ENCODE peak calls at places on chromosome 1, in ten cellular contexts. One of them, this sample, is unnamed.

GRCh38 chr1:155079487-155080249 is 1.0 kb downstream of the EFNA3 start:
- DNase-seq in activated naive CD8-positive, alpha-beta T cell treated with anti-CD3 and anti-CD28 coated beads, Interleukin-2, amount 50 U/mL, for 24 hours: no peak
- DNase-seq in endothelial cell: no peak
- DNase-seq in A549: no peak
- DNase-seq in GM18507: no peak
- DNase-seq in body of pancreas: no peak
- DNase-seq in endothelial cell of umbilical vein: no peak
- DNase-seq in stimulated activated naive CD8-positive, alpha-beta T cell treated with anti-CD3 and anti-CD28 coated beads, Interleukin-15, Interleukin-2, amounts not matched to agents 100 U/mL and 50 U/mL, for 24 hours: no peak
- DNase-seq in iris pigment epithelial cell: no peak
- DNase-seq in occipital lobe: no peak
- DNase-seq in this sample: peak

GRCh38 chr1:2973661-2974593 is 47.3 kb upstream of the ACTRT2 start:
- DNase-seq in activated naive CD8-positive, alpha-beta T cell treated with anti-CD3 and anti-CD28 coated beads, Interleukin-2, amount 50 U/mL, for 24 hours: no peak
- DNase-seq in endothelial cell: no peak
- DNase-seq in A549: no peak
- DNase-seq in GM18507: no peak
- DNase-seq in body of pancreas: no peak
- DNase-seq in endothelial cell of umbilical vein: no peak
- DNase-seq in stimulated activated naive CD8-positive, alpha-beta T cell treated with anti-CD3 and anti-CD28 coated beads, Interleukin-15, Interleukin-2, amounts not matched to agents 100 U/mL and 50 U/mL, for 24 hours: no peak
- DNase-seq in iris pigment epithelial cell: no peak
- DNase-seq in occipital lobe: no peak
- DNase-seq in this sample: no peak

GRCh38 chr1:31588751-31589515 is 12.6 kb downstream of the TINAGL1 start:
- DNase-seq in activated naive CD8-positive, alpha-beta T cell treated with anti-CD3 and anti-CD28 coated beads, Interleukin-2, amount 50 U/mL, for 24 hours: no peak
- DNase-seq in endothelial cell: peak
- DNase-seq in A549: no peak
- DNase-seq in GM18507: no peak
- DNase-seq in body of pancreas: peak
- DNase-seq in endothelial cell of umbilical vein: peak
- DNase-seq in stimulated activated naive CD8-positive, alpha-beta T cell treated with anti-CD3 and anti-CD28 coated beads, Interleukin-15, Interleukin-2, amounts not matched to agents 100 U/mL and 50 U/mL, for 24 hours: no peak
- DNase-seq in iris pigment epithelial cell: no peak
- DNase-seq in occipital lobe: no peak
- DNase-seq in this sample: no peak

GRCh38 chr1:23132033-23132432 is 36.6 kb downstream of the LUZP1 start:
- DNase-seq in activated naive CD8-positive, alpha-beta T cell treated with anti-CD3 and anti-CD28 coated beads, Interleukin-2, amount 50 U/mL, for 24 hours: no peak
- DNase-seq in endothelial cell: no peak
- DNase-seq in A549: no peak
- DNase-seq in GM18507: no peak
- DNase-seq in body of pancreas: no peak
- DNase-seq in endothelial cell of umbilical vein: peak
- DNase-seq in stimulated activated naive CD8-positive, alpha-beta T cell treated with anti-CD3 and anti-CD28 coated beads, Interleukin-15, Interleukin-2, amounts not matched to agents 100 U/mL and 50 U/mL, for 24 hours: no peak
- DNase-seq in iris pigment epithelial cell: no peak
- DNase-seq in occipital lobe: no peak
- DNase-seq in this sample: no peak

GRCh38 chr1:82775402-82776000 is 974.8 kb downstream of the ADGRL2 start:
- DNase-seq in activated naive CD8-positive, alpha-beta T cell treated with anti-CD3 and anti-CD28 coated beads, Interleukin-2, amount 50 U/mL, for 24 hours: peak
- DNase-seq in endothelial cell: peak
- DNase-seq in A549: peak
- DNase-seq in GM18507: no peak
- DNase-seq in body of pancreas: peak
- DNase-seq in endothelial cell of umbilical vein: peak
- DNase-seq in stimulated activated naive CD8-positive, alpha-beta T cell treated with anti-CD3 and anti-CD28 coated beads, Interleukin-15, Interleukin-2, amounts not matched to agents 100 U/mL and 50 U/mL, for 24 hours: peak
- DNase-seq in iris pigment epithelial cell: peak
- DNase-seq in occipital lobe: no peak
- DNase-seq in this sample: peak

GRCh38 chr1:212916395-212917133 is 33.8 kb upstream of the VASH2 start:
- DNase-seq in activated naive CD8-positive, alpha-beta T cell treated with anti-CD3 and anti-CD28 coated beads, Interleukin-2, amount 50 U/mL, for 24 hours: peak
- DNase-seq in endothelial cell: peak
- DNase-seq in A549: no peak
- DNase-seq in GM18507: no peak
- DNase-seq in body of pancreas: no peak
- DNase-seq in endothelial cell of umbilical vein: peak
- DNase-seq in stimulated activated naive CD8-positive, alpha-beta T cell treated with anti-CD3 and anti-CD28 coated beads, Interleukin-15, Interleukin-2, amounts not matched to agents 100 U/mL and 50 U/mL, for 24 hours: no peak
- DNase-seq in iris pigment epithelial cell: peak
- DNase-seq in occipital lobe: peak
- DNase-seq in this sample: peak

GRCh38 chr1:6343506-6344405 is 49.8 kb downstream of the ACOT7 start:
- DNase-seq in activated naive CD8-positive, alpha-beta T cell treated with anti-CD3 and anti-CD28 coated beads, Interleukin-2, amount 50 U/mL, for 24 hours: peak
- DNase-seq in endothelial cell: peak
- DNase-seq in A549: peak
- DNase-seq in GM18507: peak
- DNase-seq in body of pancreas: peak
- DNase-seq in endothelial cell of umbilical vein: peak
- DNase-seq in stimulated activated naive CD8-positive, alpha-beta T cell treated with anti-CD3 and anti-CD28 coated beads, Interleukin-15, Interleukin-2, amounts not matched to agents 100 U/mL and 50 U/mL, for 24 hours: peak
- DNase-seq in iris pigment epithelial cell: peak
- DNase-seq in occipital lobe: peak
- DNase-seq in this sample: peak

GRCh38 chr1:228698017-228698329 is 37.3 kb upstream of the RHOU start:
- DNase-seq in activated naive CD8-positive, alpha-beta T cell treated with anti-CD3 and anti-CD28 coated beads, Interleukin-2, amount 50 U/mL, for 24 hours: no peak
- DNase-seq in endothelial cell: no peak
- DNase-seq in A549: no peak
- DNase-seq in GM18507: no peak
- DNase-seq in body of pancreas: no peak
- DNase-seq in endothelial cell of umbilical vein: no peak
- DNase-seq in stimulated activated naive CD8-positive, alpha-beta T cell treated with anti-CD3 and anti-CD28 coated beads, Interleukin-15, Interleukin-2, amounts not matched to agents 100 U/mL and 50 U/mL, for 24 hours: no peak
- DNase-seq in iris pigment epithelial cell: no peak
- DNase-seq in occipital lobe: no peak
- DNase-seq in this sample: no peak

GRCh38 chr1:65068202-65069011 is 79.6 kb upstream of the AK4 start:
- DNase-seq in activated naive CD8-positive, alpha-beta T cell treated with anti-CD3 and anti-CD28 coated beads, Interleukin-2, amount 50 U/mL, for 24 hours: no peak
- DNase-seq in endothelial cell: no peak
- DNase-seq in A549: no peak
- DNase-seq in GM18507: no peak
- DNase-seq in body of pancreas: no peak
- DNase-seq in endothelial cell of umbilical vein: peak
- DNase-seq in stimulated activated naive CD8-positive, alpha-beta T cell treated with anti-CD3 and anti-CD28 coated beads, Interleukin-15, Interleukin-2, amounts not matched to agents 100 U/mL and 50 U/mL, for 24 hours: peak
- DNase-seq in iris pigment epithelial cell: peak
- DNase-seq in occipital lobe: no peak
- DNase-seq in this sample: no peak

GRCh38 chr1:170533331-170533730 is 1.4 kb downstream of the GORAB start:
- DNase-seq in activated naive CD8-positive, alpha-beta T cell treated with anti-CD3 and anti-CD28 coated beads, Interleukin-2, amount 50 U/mL, for 24 hours: no peak
- DNase-seq in endothelial cell: no peak
- DNase-seq in A549: no peak
- DNase-seq in GM18507: no peak
- DNase-seq in body of pancreas: no peak
- DNase-seq in endothelial cell of umbilical vein: no peak
- DNase-seq in stimulated activated naive CD8-positive, alpha-beta T cell treated with anti-CD3 and anti-CD28 coated beads, Interleukin-15, Interleukin-2, amounts not matched to agents 100 U/mL and 50 U/mL, for 24 hours: no peak
- DNase-seq in iris pigment epithelial cell: peak
- DNase-seq in occipital lobe: no peak
- DNase-seq in this sample: no peak

GRCh38 chr1:220046052-220046930 is at the start of gene EPRS1:
- DNase-seq in activated naive CD8-positive, alpha-beta T cell treated with anti-CD3 and anti-CD28 coated beads, Interleukin-2, amount 50 U/mL, for 24 hours: peak
- DNase-seq in endothelial cell: peak
- DNase-seq in A549: peak
- DNase-seq in GM18507: peak
- DNase-seq in body of pancreas: peak
- DNase-seq in endothelial cell of umbilical vein: peak
- DNase-seq in stimulated activated naive CD8-positive, alpha-beta T cell treated with anti-CD3 and anti-CD28 coated beads, Interleukin-15, Interleukin-2, amounts not matched to agents 100 U/mL and 50 U/mL, for 24 hours: peak
- DNase-seq in iris pigment epithelial cell: peak
- DNase-seq in occipital lobe: peak
- DNase-seq in this sample: peak

GRCh38 chr1:23634840-23635642 is 56.6 kb upstream of the RPL11 start:
- DNase-seq in activated naive CD8-positive, alpha-beta T cell treated with anti-CD3 and anti-CD28 coated beads, Interleukin-2, amount 50 U/mL, for 24 hours: peak
- DNase-seq in endothelial cell: peak
- DNase-seq in A549: peak
- DNase-seq in GM18507: peak
- DNase-seq in body of pancreas: peak
- DNase-seq in endothelial cell of umbilical vein: peak
- DNase-seq in stimulated activated naive CD8-positive, alpha-beta T cell treated with anti-CD3 and anti-CD28 coated beads, Interleukin-15, Interleukin-2, amounts not matched to agents 100 U/mL and 50 U/mL, for 24 hours: peak
- DNase-seq in iris pigment epithelial cell: peak
- DNase-seq in occipital lobe: peak
- DNase-seq in this sample: peak

GRCh38 chr1:96362623-96363022 is 359.0 kb upstream of the PTBP2 start:
- DNase-seq in activated naive CD8-positive, alpha-beta T cell treated with anti-CD3 and anti-CD28 coated beads, Interleukin-2, amount 50 U/mL, for 24 hours: no peak
- DNase-seq in endothelial cell: no peak
- DNase-seq in A549: peak
- DNase-seq in GM18507: no peak
- DNase-seq in body of pancreas: no peak
- DNase-seq in endothelial cell of umbilical vein: peak
- DNase-seq in stimulated activated naive CD8-positive, alpha-beta T cell treated with anti-CD3 and anti-CD28 coated beads, Interleukin-15, Interleukin-2, amounts not matched to agents 100 U/mL and 50 U/mL, for 24 hours: no peak
- DNase-seq in iris pigment epithelial cell: peak
- DNase-seq in occipital lobe: no peak
- DNase-seq in this sample: no peak

GRCh38 chr1:102970496-102971078 is 137.7 kb downstream of the COL11A1 start:
- DNase-seq in activated naive CD8-positive, alpha-beta T cell treated with anti-CD3 and anti-CD28 coated beads, Interleukin-2, amount 50 U/mL, for 24 hours: no peak
- DNase-seq in endothelial cell: peak
- DNase-seq in A549: peak
- DNase-seq in GM18507: peak
- DNase-seq in body of pancreas: peak
- DNase-seq in endothelial cell of umbilical vein: peak
- DNase-seq in stimulated activated naive CD8-positive, alpha-beta T cell treated with anti-CD3 and anti-CD28 coated beads, Interleukin-15, Interleukin-2, amounts not matched to agents 100 U/mL and 50 U/mL, for 24 hours: peak
- DNase-seq in iris pigment epithelial cell: peak
- DNase-seq in occipital lobe: no peak
- DNase-seq in this sample: peak